ENCODE peak calls at places on chromosomes 4 and X, in ten cellular contexts. H is A549, E is transverse colon, W is suprapubic skin, P is body of pancreas, S is breast epithelium, K is sigmoid colon, M is testis, V is thyroid gland, J is vagina. T is an unnamed sample.

GRCh38 chrX:51336584-51336983 is 4.0 kb downstream of the NUDT10 start:
- DNase-seq in H (peak; percentile 47), E (no peak), W (no peak), P (peak; percentile 47), S (no peak), K (no peak), M (peak; percentile 56), V (peak; percentile 14), J (no peak), T (no peak)

GRCh38 chrX:152989292-152989658 is 4.6 kb downstream of the PNMA5 start:
- DNase-seq in H (no peak), E (no peak), W (no peak), P (no peak), S (no peak), K (no peak), M (no peak), V (no peak), J (no peak), T (no peak)

GRCh38 chr4:158327525-158327924 is 117.2 kb downstream of the TMEM144 start:
- DNase-seq in H (no peak), E (no peak), W (no peak), P (peak; percentile 79), S (no peak), K (no peak), M (no peak), V (no peak), J (no peak), T (no peak)

GRCh38 chrX:13194291-13195103 is 125.4 kb downstream of the ATXN3L start:
- DNase-seq in H (peak; percentile 35), E (no peak), W (no peak), P (no peak), S (no peak), K (no peak), M (no peak), V (peak; percentile 3), J (no peak), T (no peak)

GRCh38 chrX:153507484-153508178 is 9.8 kb upstream of the ATP2B3 start:
- DNase-seq in H (peak; percentile 69), E (peak; percentile 83), W (peak; percentile 86), P (peak; percentile 84), S (peak; percentile 79), K (peak; percentile 90), M (peak; percentile 83), V (peak; percentile 79), J (no peak), T (peak; percentile 81)

GRCh38 chr4:13248621-13249298 is 235.4 kb downstream of the RAB28 start:
- DNase-seq in H (no peak), E (no peak), W (no peak), P (no peak), S (no peak), K (no peak), M (no peak), V (no peak), J (no peak), T (no peak)

GRCh38 chrX:46587158-46587557 is 13.6 kb downstream of the CHST7 start:
- DNase-seq in H (no peak), E (no peak), W (no peak), P (no peak), S (no peak), K (no peak), M (no peak), V (no peak), J (peak; percentile 20), T (no peak)

GRCh38 chr4:157739237-157739636 is 433.6 kb downstream of the GASK1B start:
- DNase-seq in H (no peak), E (no peak), W (no peak), P (no peak), S (no peak), K (no peak), M (no peak), V (no peak), J (no peak), T (no peak)

GRCh38 chrX:107630031-107630689 is 1.9 kb downstream of the PRPS1 start:
- DNase-seq in H (no peak), E (no peak), W (no peak), P (no peak), S (no peak), K (no peak), M (no peak), V (no peak), J (no peak), T (no peak)

GRCh38 chrX:135531813-135532212 is 11.4 kb downstream of the INTS6L start:
- DNase-seq in H (no peak), E (no peak), W (no peak), P (no peak), S (no peak), K (no peak), M (no peak), V (no peak), J (no peak), T (no peak)

GRCh38 chr4:132123870-132124623 is 1025.0 kb upstream of the PCDH10 start:
- DNase-seq in H (peak; percentile 1), E (no peak), W (no peak), P (no peak), S (no peak), K (no peak), M (no peak), V (no peak), J (no peak), T (no peak)

GRCh38 chr4:128682942-128683666 is 126.4 kb upstream of the JADE1 start:
- DNase-seq in H (no peak), E (no peak), W (no peak), P (no peak), S (no peak), K (no peak), M (no peak), V (no peak), J (no peak), T (no peak)

GRCh38 chr4:132642196-132642817 is 506.8 kb upstream of the PCDH10 start:
- DNase-seq in H (peak; percentile 34), E (no peak), W (no peak), P (peak; percentile 30), S (no peak), K (no peak), M (peak; percentile 43), V (no peak), J (no peak), T (no peak)

GRCh38 chr4:141711211-141711610 is 74.8 kb downstream of the IL15 start:
- DNase-seq in H (peak; percentile 18), E (no peak), W (no peak), P (no peak), S (no peak), K (no peak), M (peak; percentile 42), V (peak; percentile 12), J (no peak), T (peak; percentile 31)

GRCh38 chr4:125739760-125740159 is 425.0 kb downstream of the FAT4 start:
- DNase-seq in H (no peak), E (no peak), W (no peak), P (no peak), S (no peak), K (no peak), M (no peak), V (no peak), J (no peak), T (no peak)
- TF ChIP-seq POLR2A in H (no peak), E (no peak), W (no peak), P (no peak), S (no peak), K (no peak), M (no peak), V (no peak), J (no peak), T (no peak)

GRCh38 chr4:155903453-155903852 is at the start of gene TDO2:
- DNase-seq in H (no peak), E (no peak), W (no peak), P (no peak), S (no peak), K (no peak), M (no peak), V (no peak), J (no peak), T (no peak)

GRCh38 chr4:155911905-155912304 is 8.4 kb downstream of the TDO2 start:
- DNase-seq in H (no peak), E (no peak), W (no peak), P (no peak), S (no peak), K (no peak), M (no peak), V (no peak), J (no peak), T (no peak)

GRCh38 chr4:155906554-155907247 is 3.2 kb downstream of the TDO2 start:
- DNase-seq in H (peak; percentile 16), E (no peak), W (no peak), P (peak; percentile 43), S (no peak), K (no peak), M (no peak), V (no peak), J (no peak), T (no peak)

GRCh38 chr4:155909615-155910226 is 6.2 kb downstream of the TDO2 start:
- DNase-seq in H (no peak), E (no peak), W (no peak), P (no peak), S (no peak), K (no peak), M (no peak), V (no peak), J (no peak), T (no peak)

GRCh38 chr4:155908187-155909139 is 5.0 kb downstream of the TDO2 start:
- DNase-seq in H (no peak), E (no peak), W (no peak), P (no peak), S (no peak), K (no peak), M (no peak), V (no peak), J (no peak), T (no peak)
- H3K27ac ChIP-seq in H (no peak overlapping the region), E (no peak overlapping the region), W (no peak overlapping the region), P (no peak overlapping the region), S (no peak overlapping the region), K (no peak overlapping the region), M (no peak overlapping the region), V (no peak overlapping the region), J (no peak overlapping the region), T (no peak overlapping the region)

DNA sequence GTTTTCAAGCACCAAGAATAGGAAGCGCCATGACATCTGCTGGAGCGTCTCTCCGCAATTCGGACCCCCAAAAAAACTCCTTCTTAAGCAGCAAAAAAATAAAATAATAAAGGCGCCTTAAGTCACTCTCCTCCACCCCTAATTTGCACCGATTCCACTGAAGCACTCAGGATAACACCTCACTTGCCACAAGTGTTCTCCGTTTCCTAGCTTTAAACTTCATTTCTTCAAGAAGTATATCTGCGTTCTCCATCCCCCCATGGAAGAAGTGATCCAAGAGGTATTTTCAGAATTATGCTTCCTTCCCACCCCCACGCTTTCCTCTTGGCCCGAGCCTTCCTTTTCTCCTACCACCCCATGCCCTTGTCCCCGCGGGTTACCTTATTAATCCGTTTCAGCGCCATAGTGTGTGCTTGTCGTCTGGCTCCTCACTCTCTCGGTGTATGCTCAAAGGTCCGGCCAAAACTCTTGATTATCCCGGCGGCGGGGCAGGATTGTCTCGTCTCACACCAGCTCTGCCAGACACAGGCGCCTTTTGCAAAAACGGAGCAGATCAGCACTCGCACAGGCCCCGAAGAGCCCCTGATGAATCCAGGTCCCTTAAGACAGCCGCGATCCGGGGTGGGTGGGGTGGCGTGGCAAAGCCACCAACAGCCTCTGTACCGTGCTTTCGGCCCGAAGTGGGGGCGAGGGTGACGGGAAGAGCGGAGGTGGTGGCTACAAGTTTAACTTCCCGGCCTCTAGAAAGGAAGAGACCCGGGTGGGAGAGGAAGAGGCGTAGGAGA is 1.1 kb downstream of the UBE2D3 start:
- DNase-seq in H (no peak), E (no peak), W (no peak), P (no peak), S (no peak), K (no peak), M (no peak), V (no peak), J (no peak), T (no peak)
- TF ChIP-seq POLR2A in H (no peak), E (no peak), W (no peak), P (no peak), S (no peak), K (no peak), M (no peak), V (no peak), J (no peak), T (peak; percentile 34)

GRCh38 chr4:73704314-73705055 is 35.9 kb upstream of the CXCL8 start:
- DNase-seq in H (peak; percentile 91), E (peak; percentile 27), W (peak; percentile 74), P (peak; percentile 74), S (no peak), K (peak; percentile 87), M (peak; percentile 43), V (peak; percentile 66), J (peak; percentile 97), T (peak; percentile 43)
- H3K27ac ChIP-seq in H (peak overlapping the region; percentile 87), E (peak overlapping the region; percentile 30), W (peak overlapping the region; percentile 57), P (peak overlapping the region; percentile 13), S (peak overlapping the region; percentile 6), K (peak overlapping the region; percentile 67), M (no peak overlapping the region), V (peak overlapping the region; percentile 86), J (peak overlapping the region; percentile 3), T (peak overlapping the region; percentile 73)

T was measured in tibial nerve.